ENCODE peak calls at places on chromosomes 7 and 10, in ten cellular contexts. X is NCI-H2081; H is GDM1; P is sciatic nerve; L is neural crest cell; C is HCT116; O is C1 segment of cervical spinal cord; R is stimulated activated CD8-positive, alpha-beta memory T cell treated with anti-CD3 and anti-CD28 coated beads, Interleukin-4, amount 100 ng/mL, for 48 hours; G is astrocyte of the cerebellum; M is NCI-H1694 treated with DMSO at 0.1 percent for 48 hours. T is an unnamed sample.

GRCh38 chr7:156590212-156590611 is 50.4 kb upstream of the RNF32 start:
- DNase-seq in P (no peak), C (no peak), L (no peak), R (no peak), G (no peak), O (no peak), M (no peak), H (no peak), X (no peak), T (no peak)

GRCh38 chr10:71099731-71100361 is 112.5 kb upstream of the UNC5B start:
- DNase-seq in R (no peak), M (no peak), L (no peak), G (no peak), X (no peak), O (no peak), P (no peak), C (no peak), H (no peak), T (no peak)

GRCh38 chr10:93077860-93078337 is 4.2 kb downstream of the CYP26A1 start:
- DNase-seq in M (no peak), C (no peak), P (no peak), R (no peak), X (no peak), H (no peak), G (no peak), O (no peak), L (no peak), T (no peak)

GRCh38 chr7:95396136-95397032 is at the start of gene PON3:
- DNase-seq in X (peak; percentile 90), R (peak; percentile 33), L (no peak), H (no peak), G (no peak), C (peak; percentile 22), P (no peak), M (no peak), O (no peak), T (no peak)

GRCh38 chr10:62779487-62780248 is 24.9 kb upstream of the ADO start:
- DNase-seq in C (no peak), R (peak; percentile 87), H (no peak), P (no peak), L (no peak), G (no peak), X (no peak), O (no peak), M (no peak), T (no peak)

GRCh38 chr7:86733783-86734182 is 90.1 kb downstream of the GRM3 start:
- DNase-seq in G (no peak), P (no peak), C (no peak), X (peak; percentile 56), L (no peak), O (no peak), M (no peak), R (no peak), H (no peak), T (no peak)

GRCh38 chr10:119235381-119235780 is 28.0 kb downstream of the GRK5 start:
- DNase-seq in R (no peak), M (peak; percentile 44), H (no peak), O (no peak), C (no peak), G (no peak), L (no peak), X (no peak), P (no peak), T (no peak)

GRCh38 chr7:25891591-25891990 is 260.4 kb upstream of the NFE2L3 start:
- DNase-seq in M (no peak), H (no peak), R (no peak), G (no peak), C (no peak), P (no peak), L (no peak), O (no peak), X (no peak), T (no peak)

GRCh38 chr7:127974611-127975010 is 56.6 kb downstream of the LRRC4 start:
- DNase-seq in X (no peak), M (peak; percentile 85), H (no peak), L (no peak), G (no peak), R (no peak), O (no peak), P (no peak), C (no peak), T (no peak)

GRCh38 chr7:11865671-11866070 is 33.7 kb upstream of the THSD7A start:
- DNase-seq in O (no peak), M (no peak), P (no peak), C (no peak), L (no peak), R (no peak), G (no peak), X (no peak), H (no peak), T (no peak)

T was measured in lower leg skin.